ENCODE peak calls at places on chromosomes 6 and 20, in six cellular contexts. One of them, this sample, is unnamed.

GRCh38 chr6:144873653-144874378 is 588.7 kb downstream of the UTRN start:
- DNase-seq in H9: no peak
- DNase-seq in bronchial epithelial cell: no peak
- DNase-seq in cardiac septum: no peak
- DNase-seq in myocyte: no peak
- DNase-seq in stimulated activated CD4-positive, alpha-beta T cell treated with anti-CD3 and anti-CD28 coated beads, Interleukin-12 subunit alpha, Interleukin-12 subunit beta, amount 100 ng/mL, for 48 hours: no peak
- DNase-seq in this sample: peak; percentile 34

GRCh38 chr20:36309643-36310042 is 3.5 kb downstream of the DLGAP4 start:
- DNase-seq in myocyte: no peak
- DNase-seq in stimulated activated CD4-positive, alpha-beta T cell treated with anti-CD3 and anti-CD28 coated beads, Interleukin-12 subunit alpha, Interleukin-12 subunit beta, amount 100 ng/mL, for 48 hours: no peak
- DNase-seq in cardiac septum: peak; percentile 36
- DNase-seq in bronchial epithelial cell: no peak
- DNase-seq in H9: no peak
- DNase-seq in this sample: no peak

GRCh38 chr20:29298759-29299613 is 1958.5 kb upstream of the DEFB115 start:
- DNase-seq in stimulated activated CD4-positive, alpha-beta T cell treated with anti-CD3 and anti-CD28 coated beads, Interleukin-12 subunit alpha, Interleukin-12 subunit beta, amount 100 ng/mL, for 48 hours: no peak
- DNase-seq in myocyte: no peak
- DNase-seq in cardiac septum: no peak
- DNase-seq in H9: no peak
- DNase-seq in bronchial epithelial cell: no peak
- DNase-seq in this sample: no peak

GRCh38 chr6:108492131-108492766 is 68.5 kb upstream of the FOXO3 start:
- DNase-seq in H9: no peak
- DNase-seq in stimulated activated CD4-positive, alpha-beta T cell treated with anti-CD3 and anti-CD28 coated beads, Interleukin-12 subunit alpha, Interleukin-12 subunit beta, amount 100 ng/mL, for 48 hours: no peak
- DNase-seq in myocyte: peak; percentile 62
- DNase-seq in cardiac septum: no peak
- DNase-seq in bronchial epithelial cell: peak; percentile 67
- DNase-seq in this sample: no peak

GRCh38 chr6:130927305-130927704 is 100.1 kb downstream of the SMLR1 start:
- DNase-seq in myocyte: no peak
- DNase-seq in H9: no peak
- DNase-seq in stimulated activated CD4-positive, alpha-beta T cell treated with anti-CD3 and anti-CD28 coated beads, Interleukin-12 subunit alpha, Interleukin-12 subunit beta, amount 100 ng/mL, for 48 hours: no peak
- DNase-seq in bronchial epithelial cell: peak; percentile 53
- DNase-seq in cardiac septum: no peak
- DNase-seq in this sample: no peak

GRCh38 chr6:56144538-56145324 is 102.6 kb downstream of the COL21A1 start:
- DNase-seq in cardiac septum: no peak
- DNase-seq in myocyte: peak; percentile 37
- DNase-seq in stimulated activated CD4-positive, alpha-beta T cell treated with anti-CD3 and anti-CD28 coated beads, Interleukin-12 subunit alpha, Interleukin-12 subunit beta, amount 100 ng/mL, for 48 hours: no peak
- DNase-seq in bronchial epithelial cell: peak; percentile 83
- DNase-seq in H9: no peak
- DNase-seq in this sample: no peak

GRCh38 chr20:5402903-5403531 is 86.3 kb upstream of the PROKR2 start:
- DNase-seq in stimulated activated CD4-positive, alpha-beta T cell treated with anti-CD3 and anti-CD28 coated beads, Interleukin-12 subunit alpha, Interleukin-12 subunit beta, amount 100 ng/mL, for 48 hours: peak; percentile 24
- DNase-seq in myocyte: peak; percentile 16
- DNase-seq in H9: peak; percentile 60
- DNase-seq in cardiac septum: no peak
- DNase-seq in bronchial epithelial cell: peak; percentile 27
- DNase-seq in this sample: peak; percentile 20

GRCh38 chr6:37127961-37128862 is 41.7 kb upstream of the PIM1 start:
- DNase-seq in H9: no peak
- DNase-seq in cardiac septum: no peak
- DNase-seq in myocyte: peak; percentile 61
- DNase-seq in bronchial epithelial cell: peak; percentile 72
- DNase-seq in stimulated activated CD4-positive, alpha-beta T cell treated with anti-CD3 and anti-CD28 coated beads, Interleukin-12 subunit alpha, Interleukin-12 subunit beta, amount 100 ng/mL, for 48 hours: no peak
- DNase-seq in this sample: no peak

GRCh38 chr6:160767019-160767646 is 65.1 kb downstream of the PLG start:
- DNase-seq in cardiac septum: no peak
- DNase-seq in myocyte: peak; percentile 4
- DNase-seq in H9: peak; percentile 82
- DNase-seq in stimulated activated CD4-positive, alpha-beta T cell treated with anti-CD3 and anti-CD28 coated beads, Interleukin-12 subunit alpha, Interleukin-12 subunit beta, amount 100 ng/mL, for 48 hours: peak; percentile 42
- DNase-seq in bronchial epithelial cell: peak; percentile 57
- DNase-seq in this sample: no peak

GRCh38 chr20:61565791-61566190 is 313.7 kb downstream of the CDH4 start:
- DNase-seq in myocyte: no peak
- DNase-seq in cardiac septum: no peak
- DNase-seq in bronchial epithelial cell: no peak
- DNase-seq in H9: no peak
- DNase-seq in stimulated activated CD4-positive, alpha-beta T cell treated with anti-CD3 and anti-CD28 coated beads, Interleukin-12 subunit alpha, Interleukin-12 subunit beta, amount 100 ng/mL, for 48 hours: no peak
- DNase-seq in this sample: no peak

GRCh38 chr6:69933239-69933638 is 66.9 kb downstream of the COL19A1 start:
- DNase-seq in myocyte: peak; percentile 18
- DNase-seq in H9: no peak
- DNase-seq in cardiac septum: no peak
- DNase-seq in bronchial epithelial cell: peak; percentile 60
- DNase-seq in stimulated activated CD4-positive, alpha-beta T cell treated with anti-CD3 and anti-CD28 coated beads, Interleukin-12 subunit alpha, Interleukin-12 subunit beta, amount 100 ng/mL, for 48 hours: no peak
- DNase-seq in this sample: no peak

GRCh38 chr6:112160745-112161144 is 73.4 kb downstream of the FAM229B start:
- DNase-seq in H9: no peak
- DNase-seq in bronchial epithelial cell: no peak
- DNase-seq in myocyte: no peak
- DNase-seq in stimulated activated CD4-positive, alpha-beta T cell treated with anti-CD3 and anti-CD28 coated beads, Interleukin-12 subunit alpha, Interleukin-12 subunit beta, amount 100 ng/mL, for 48 hours: no peak
- DNase-seq in cardiac septum: no peak
- DNase-seq in this sample: no peak

GRCh38 chr6:133680994-133681393 is 207.9 kb upstream of the TCF21 start:
- DNase-seq in cardiac septum: no peak
- DNase-seq in H9: no peak
- DNase-seq in myocyte: no peak
- DNase-seq in stimulated activated CD4-positive, alpha-beta T cell treated with anti-CD3 and anti-CD28 coated beads, Interleukin-12 subunit alpha, Interleukin-12 subunit beta, amount 100 ng/mL, for 48 hours: no peak
- DNase-seq in bronchial epithelial cell: no peak
- DNase-seq in this sample: no peak

GRCh38 chr6:37646986-37647764 is 50.5 kb downstream of the MDGA1 start:
- DNase-seq in bronchial epithelial cell: no peak
- DNase-seq in cardiac septum: no peak
- DNase-seq in H9: no peak
- DNase-seq in stimulated activated CD4-positive, alpha-beta T cell treated with anti-CD3 and anti-CD28 coated beads, Interleukin-12 subunit alpha, Interleukin-12 subunit beta, amount 100 ng/mL, for 48 hours: no peak
- DNase-seq in myocyte: no peak
- DNase-seq in this sample: no peak

GRCh38 chr6:3297909-3298308 is 39.2 kb downstream of the PSMG4 start:
- DNase-seq in cardiac septum: no peak
- DNase-seq in H9: no peak
- DNase-seq in myocyte: no peak
- DNase-seq in bronchial epithelial cell: no peak
- DNase-seq in stimulated activated CD4-positive, alpha-beta T cell treated with anti-CD3 and anti-CD28 coated beads, Interleukin-12 subunit alpha, Interleukin-12 subunit beta, amount 100 ng/mL, for 48 hours: no peak
- DNase-seq in this sample: no peak

GRCh38 chr20:32050851-32051556 is 1.0 kb upstream of the HCK start:
- DNase-seq in stimulated activated CD4-positive, alpha-beta T cell treated with anti-CD3 and anti-CD28 coated beads, Interleukin-12 subunit alpha, Interleukin-12 subunit beta, amount 100 ng/mL, for 48 hours: no peak
- DNase-seq in cardiac septum: peak; percentile 93
- DNase-seq in H9: peak; percentile 65
- DNase-seq in myocyte: peak; percentile 23
- DNase-seq in bronchial epithelial cell: no peak
- DNase-seq in this sample: peak; percentile 82

GRCh38 chr6:163293286-163293685 is 121.2 kb upstream of the QKI start:
- DNase-seq in H9: no peak
- DNase-seq in myocyte: peak; percentile 61
- DNase-seq in cardiac septum: no peak
- DNase-seq in bronchial epithelial cell: no peak
- DNase-seq in stimulated activated CD4-positive, alpha-beta T cell treated with anti-CD3 and anti-CD28 coated beads, Interleukin-12 subunit alpha, Interleukin-12 subunit beta, amount 100 ng/mL, for 48 hours: no peak
- DNase-seq in this sample: no peak

GRCh38 chr6:27280540-27281000 is 31.5 kb downstream of the POM121L2 start:
- DNase-seq in cardiac septum: no peak
- DNase-seq in stimulated activated CD4-positive, alpha-beta T cell treated with anti-CD3 and anti-CD28 coated beads, Interleukin-12 subunit alpha, Interleukin-12 subunit beta, amount 100 ng/mL, for 48 hours: no peak
- DNase-seq in H9: no peak
- DNase-seq in myocyte: no peak
- DNase-seq in bronchial epithelial cell: no peak
- DNase-seq in this sample: no peak

GRCh38 chr6:30601436-30601814 is 15.6 kb downstream of the PPP1R10 start:
- DNase-seq in myocyte: no peak
- DNase-seq in stimulated activated CD4-positive, alpha-beta T cell treated with anti-CD3 and anti-CD28 coated beads, Interleukin-12 subunit alpha, Interleukin-12 subunit beta, amount 100 ng/mL, for 48 hours: no peak
- DNase-seq in H9: no peak
- DNase-seq in cardiac septum: no peak
- DNase-seq in bronchial epithelial cell: no peak
- DNase-seq in this sample: no peak

GRCh38 chr6:83861077-83861476 is 1.6 kb downstream of the CYB5R4 start:
- DNase-seq in bronchial epithelial cell: no peak
- DNase-seq in cardiac septum: no peak
- DNase-seq in H9: no peak
- DNase-seq in stimulated activated CD4-positive, alpha-beta T cell treated with anti-CD3 and anti-CD28 coated beads, Interleukin-12 subunit alpha, Interleukin-12 subunit beta, amount 100 ng/mL, for 48 hours: no peak
- DNase-seq in myocyte: no peak
- DNase-seq in this sample: no peak